ENCODE peak calls at places on chromosomes 6 and 20, in six cellular contexts. One of them, this sample, is unnamed.

GRCh38 chr6:44456070-44456965 is 68.8 kb downstream of the CDC5L start:
- DNase-seq in effector CD4-positive, alpha-beta T cell: peak
- DNase-seq in activated CD8-positive, alpha-beta memory T cell treated with anti-CD3 and anti-CD28 coated beads, Interleukin-2, amount 10 ng/mL, durations not matched to agents 7 days and 5 days: no peak
- DNase-seq in amygdala: no peak
- DNase-seq in mesendoderm: peak
- DNase-seq in AG20443: peak
- DNase-seq in this sample: peak

GRCh38 chr6:38427492-38428210 is 212.1 kb downstream of the BTBD9 start:
- DNase-seq in effector CD4-positive, alpha-beta T cell: no peak
- DNase-seq in amygdala: no peak
- DNase-seq in AG20443: no peak
- DNase-seq in activated CD8-positive, alpha-beta memory T cell treated with anti-CD3 and anti-CD28 coated beads, Interleukin-2, amount 10 ng/mL, durations not matched to agents 7 days and 5 days: no peak
- DNase-seq in mesendoderm: peak
- DNase-seq in this sample: peak

GRCh38 chr6:46848684-46849360 is 55.6 kb downstream of the MEP1A start:
- DNase-seq in effector CD4-positive, alpha-beta T cell: peak
- DNase-seq in activated CD8-positive, alpha-beta memory T cell treated with anti-CD3 and anti-CD28 coated beads, Interleukin-2, amount 10 ng/mL, durations not matched to agents 7 days and 5 days: peak
- DNase-seq in AG20443: peak
- DNase-seq in mesendoderm: peak
- DNase-seq in amygdala: peak
- DNase-seq in this sample: peak

GRCh38 chr6:36962874-36963273 is 8.3 kb downstream of the PI16 start:
- DNase-seq in AG20443: peak
- DNase-seq in activated CD8-positive, alpha-beta memory T cell treated with anti-CD3 and anti-CD28 coated beads, Interleukin-2, amount 10 ng/mL, durations not matched to agents 7 days and 5 days: peak
- DNase-seq in mesendoderm: peak
- DNase-seq in amygdala: peak
- DNase-seq in effector CD4-positive, alpha-beta T cell: peak
- DNase-seq in this sample: peak

GRCh38 chr20:3765171-3765887 is 2.2 kb downstream of the ADISSP start:
- DNase-seq in mesendoderm: no peak
- DNase-seq in effector CD4-positive, alpha-beta T cell: no peak
- DNase-seq in activated CD8-positive, alpha-beta memory T cell treated with anti-CD3 and anti-CD28 coated beads, Interleukin-2, amount 10 ng/mL, durations not matched to agents 7 days and 5 days: no peak
- DNase-seq in amygdala: no peak
- DNase-seq in AG20443: no peak
- DNase-seq in this sample: no peak

GRCh38 chr6:87139236-87139635 is 16.1 kb upstream of the ZNF292 start:
- DNase-seq in amygdala: no peak
- DNase-seq in AG20443: peak
- DNase-seq in effector CD4-positive, alpha-beta T cell: peak
- DNase-seq in mesendoderm: peak
- DNase-seq in activated CD8-positive, alpha-beta memory T cell treated with anti-CD3 and anti-CD28 coated beads, Interleukin-2, amount 10 ng/mL, durations not matched to agents 7 days and 5 days: no peak
- DNase-seq in this sample: peak

GRCh38 chr6:128492386-128492785 is 28.0 kb downstream of the PTPRK start:
- DNase-seq in activated CD8-positive, alpha-beta memory T cell treated with anti-CD3 and anti-CD28 coated beads, Interleukin-2, amount 10 ng/mL, durations not matched to agents 7 days and 5 days: no peak
- DNase-seq in amygdala: no peak
- DNase-seq in effector CD4-positive, alpha-beta T cell: no peak
- DNase-seq in AG20443: no peak
- DNase-seq in mesendoderm: no peak
- DNase-seq in this sample: no peak

GRCh38 chr6:83431545-83432165 is 804 bp upstream of the ME1 start:
- DNase-seq in amygdala: no peak
- DNase-seq in mesendoderm: peak
- DNase-seq in activated CD8-positive, alpha-beta memory T cell treated with anti-CD3 and anti-CD28 coated beads, Interleukin-2, amount 10 ng/mL, durations not matched to agents 7 days and 5 days: no peak
- DNase-seq in AG20443: no peak
- DNase-seq in effector CD4-positive, alpha-beta T cell: no peak
- DNase-seq in this sample: no peak

GRCh38 chr20:25739615-25740320 is 43.1 kb upstream of the ZNF337 start:
- DNase-seq in AG20443: no peak
- DNase-seq in mesendoderm: no peak
- DNase-seq in effector CD4-positive, alpha-beta T cell: no peak
- DNase-seq in activated CD8-positive, alpha-beta memory T cell treated with anti-CD3 and anti-CD28 coated beads, Interleukin-2, amount 10 ng/mL, durations not matched to agents 7 days and 5 days: no peak
- DNase-seq in amygdala: no peak
- DNase-seq in this sample: no peak

GRCh38 chr6:144062757-144063156 is 32.6 kb downstream of the SF3B5 start:
- DNase-seq in activated CD8-positive, alpha-beta memory T cell treated with anti-CD3 and anti-CD28 coated beads, Interleukin-2, amount 10 ng/mL, durations not matched to agents 7 days and 5 days: no peak
- DNase-seq in mesendoderm: no peak
- DNase-seq in effector CD4-positive, alpha-beta T cell: no peak
- DNase-seq in AG20443: no peak
- DNase-seq in amygdala: no peak
- DNase-seq in this sample: no peak

GRCh38 chr20:3749689-3750639 is 17.5 kb downstream of the HSPA12B start:
- DNase-seq in amygdala: no peak
- DNase-seq in activated CD8-positive, alpha-beta memory T cell treated with anti-CD3 and anti-CD28 coated beads, Interleukin-2, amount 10 ng/mL, durations not matched to agents 7 days and 5 days: peak
- DNase-seq in AG20443: peak
- DNase-seq in mesendoderm: peak
- DNase-seq in effector CD4-positive, alpha-beta T cell: no peak
- DNase-seq in this sample: peak

GRCh38 chr6:129748212-129748900 is 38.4 kb upstream of the ARHGAP18 start:
- DNase-seq in activated CD8-positive, alpha-beta memory T cell treated with anti-CD3 and anti-CD28 coated beads, Interleukin-2, amount 10 ng/mL, durations not matched to agents 7 days and 5 days: peak
- DNase-seq in effector CD4-positive, alpha-beta T cell: peak
- DNase-seq in mesendoderm: peak
- DNase-seq in amygdala: no peak
- DNase-seq in AG20443: no peak
- DNase-seq in this sample: peak

GRCh38 chr20:2700913-2701620 is 8.5 kb downstream of the EBF4 start:
- DNase-seq in mesendoderm: no peak
- DNase-seq in AG20443: no peak
- DNase-seq in activated CD8-positive, alpha-beta memory T cell treated with anti-CD3 and anti-CD28 coated beads, Interleukin-2, amount 10 ng/mL, durations not matched to agents 7 days and 5 days: no peak
- DNase-seq in amygdala: no peak
- DNase-seq in effector CD4-positive, alpha-beta T cell: no peak
- DNase-seq in this sample: no peak

GRCh38 chr6:18136260-18136659 is 13.8 kb upstream of the NHLRC1 start:
- DNase-seq in AG20443: no peak
- DNase-seq in amygdala: no peak
- DNase-seq in activated CD8-positive, alpha-beta memory T cell treated with anti-CD3 and anti-CD28 coated beads, Interleukin-2, amount 10 ng/mL, durations not matched to agents 7 days and 5 days: no peak
- DNase-seq in effector CD4-positive, alpha-beta T cell: no peak
- DNase-seq in mesendoderm: no peak
- DNase-seq in this sample: no peak

GRCh38 chr6:77573843-77574242 is 79.0 kb upstream of the MEI4 start:
- DNase-seq in AG20443: no peak
- DNase-seq in effector CD4-positive, alpha-beta T cell: no peak
- DNase-seq in activated CD8-positive, alpha-beta memory T cell treated with anti-CD3 and anti-CD28 coated beads, Interleukin-2, amount 10 ng/mL, durations not matched to agents 7 days and 5 days: no peak
- DNase-seq in mesendoderm: no peak
- DNase-seq in amygdala: no peak
- DNase-seq in this sample: no peak

GRCh38 chr20:19676202-19676601 is 81.9 kb upstream of the RIN2 start:
- DNase-seq in activated CD8-positive, alpha-beta memory T cell treated with anti-CD3 and anti-CD28 coated beads, Interleukin-2, amount 10 ng/mL, durations not matched to agents 7 days and 5 days: no peak
- DNase-seq in effector CD4-positive, alpha-beta T cell: no peak
- DNase-seq in AG20443: no peak
- DNase-seq in amygdala: no peak
- DNase-seq in mesendoderm: no peak
- DNase-seq in this sample: no peak

GRCh38 chr6:65701325-65701724 is 5.7 kb downstream of the EYS start:
- DNase-seq in amygdala: no peak
- DNase-seq in mesendoderm: no peak
- DNase-seq in effector CD4-positive, alpha-beta T cell: no peak
- DNase-seq in activated CD8-positive, alpha-beta memory T cell treated with anti-CD3 and anti-CD28 coated beads, Interleukin-2, amount 10 ng/mL, durations not matched to agents 7 days and 5 days: no peak
- DNase-seq in AG20443: no peak
- DNase-seq in this sample: no peak

GRCh38 chr20:8721098-8721497 is 347.8 kb upstream of the PLCB4 start:
- DNase-seq in mesendoderm: peak
- DNase-seq in amygdala: no peak
- DNase-seq in effector CD4-positive, alpha-beta T cell: no peak
- DNase-seq in AG20443: peak
- DNase-seq in activated CD8-positive, alpha-beta memory T cell treated with anti-CD3 and anti-CD28 coated beads, Interleukin-2, amount 10 ng/mL, durations not matched to agents 7 days and 5 days: no peak
- DNase-seq in this sample: no peak

This sample was measured in GM18507.